ENCODE peak calls at places on chromosomes 6 and 20, in seven cellular contexts. T is endodermal cell, H is brain microvascular endothelial cell, R is omental fat pad, L is WTC11, Y is esophagus squamous epithelium, U is RWPE1. M is an unnamed sample.

GRCh38 chr6:158042245-158042798 is 60.7 kb downstream of the SYNJ2 start:
- DNase-seq in T (no peak), H (peak; percentile 93), R (no peak), L (no peak), Y (no peak), U (peak; percentile 58), M (no peak)

GRCh38 chr6:149079911-149080501 is 237.5 kb upstream of the TAB2 start:
- DNase-seq in T (no peak), H (peak; percentile 32), R (no peak), L (no peak), Y (no peak), U (peak; percentile 65), M (no peak)

GRCh38 chr20:48143435-48144081 is 358.3 kb upstream of the SULF2 start:
- DNase-seq in T (no peak), H (no peak), R (no peak), L (no peak), Y (no peak), U (no peak), M (no peak)

GRCh38 chr6:39280247-39280731 is 33.9 kb downstream of the KCNK17 start:
- DNase-seq in T (peak; percentile 54), H (peak; percentile 11), R (no peak), L (no peak), Y (no peak), U (peak; percentile 82), M (no peak)

GRCh38 chr20:38835792-38836191 is 30.3 kb downstream of the PPP1R16B start:
- DNase-seq in T (no peak), H (no peak), R (no peak), L (no peak), Y (no peak), U (no peak), M (no peak)

GRCh38 chr6:149271348-149272340 is 45.9 kb upstream of the TAB2 start:
- DNase-seq in T (no peak), H (peak; percentile 10), R (no peak), L (no peak), Y (peak; percentile 21), U (no peak), M (peak; percentile 31)

GRCh38 chr20:19943021-19943659 is 74.0 kb upstream of the NAA20 start:
- DNase-seq in T (no peak), H (no peak), R (no peak), L (no peak), Y (no peak), U (no peak), M (no peak)

GRCh38 chr6:129183039-129183438 is 300.1 kb downstream of the LAMA2 start:
- DNase-seq in T (no peak), H (no peak), R (no peak), L (no peak), Y (no peak), U (no peak), M (no peak)

GRCh38 chr20:9474835-9475413 is 39.5 kb upstream of the LAMP5 start:
- DNase-seq in T (no peak), H (no peak), R (no peak), L (no peak), Y (no peak), U (no peak), M (no peak)
- TF ChIP-seq CTCF in T (no peak), H (no peak), R (no peak), L (no peak), Y (no peak), U (no peak), M (no peak)

DNA sequence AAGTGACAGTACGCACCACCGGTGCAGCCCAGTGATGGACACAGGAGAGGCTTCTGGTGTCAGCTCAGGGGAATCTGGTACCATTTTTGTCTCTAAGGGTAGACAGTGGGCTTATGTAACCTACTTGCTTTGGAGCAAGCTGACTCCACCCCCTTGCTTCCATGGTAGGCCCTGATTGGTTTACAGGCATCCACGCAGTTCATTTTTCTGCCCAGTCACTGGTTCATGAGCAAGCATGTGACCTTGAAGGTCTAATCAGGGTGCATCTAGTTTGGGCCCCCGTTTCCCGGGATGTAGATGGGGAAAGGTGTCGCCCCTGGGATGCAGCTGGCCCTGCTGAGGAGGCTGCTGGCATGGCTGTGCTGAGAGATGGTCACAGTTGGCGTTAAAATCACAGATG is 244.8 kb upstream of the KCNG1 start:
- DNase-seq in T (no peak), H (no peak), R (no peak), L (no peak), Y (no peak), U (no peak), M (no peak)
- TF ChIP-seq CTCF in T (no peak), H (no peak), R (no peak), L (no peak), Y (no peak), U (no peak), M (no peak)

GRCh38 chr6:21586300-21586699 is 7.3 kb upstream of the SOX4 start:
- DNase-seq in T (no peak), H (no peak), R (no peak), L (no peak), Y (no peak), U (no peak), M (no peak)

GRCh38 chr6:21586760-21587181 is 6.8 kb upstream of the SOX4 start:
- DNase-seq in T (peak; percentile 79), H (no peak), R (no peak), L (no peak), Y (no peak), U (no peak), M (no peak)

GRCh38 chr6:21587925-21588811 is 5.4 kb upstream of the SOX4 start:
- DNase-seq in T (peak; percentile 85), H (peak; percentile 63), R (no peak), L (peak; percentile 62), Y (no peak), U (peak; percentile 14), M (peak; percentile 47)

GRCh38 chr6:21588812-21589811 is 4.4 kb upstream of the SOX4 start:
- DNase-seq in T (peak; percentile 98), H (peak; percentile 77), R (peak; percentile 84), L (peak; percentile 96), Y (peak; percentile 6), U (peak; percentile 67), M (peak; percentile 74)

GRCh38 chr6:21587182-21587924 is 6.2 kb upstream of the SOX4 start:
- DNase-seq in T (peak; percentile 91), H (peak; percentile 49), R (no peak), L (peak; percentile 63), Y (no peak), U (peak; percentile 31), M (peak; percentile 40)
- TF ChIP-seq CTCF in T (peak; percentile 44), H (peak; percentile 47), R (no peak), L (no peak), Y (peak; percentile 7), U (no peak), M (no peak)

GRCh38 chr6:6712979-6713514 is 124.5 kb downstream of the LY86 start:
- DNase-seq in T (no peak), H (no peak), R (no peak), L (no peak), Y (no peak), U (no peak), M (no peak)

GRCh38 chr6:6713660-6714446 is 125.3 kb downstream of the LY86 start:
- DNase-seq in T (no peak), H (peak; percentile 58), R (no peak), L (no peak), Y (no peak), U (no peak), M (no peak)

GRCh38 chr6:6711832-6712231 is 123.3 kb downstream of the LY86 start:
- DNase-seq in T (no peak), H (no peak), R (no peak), L (no peak), Y (no peak), U (no peak), M (peak; percentile 27)

GRCh38 chr6:6714498-6715360 is 126.2 kb downstream of the LY86 start:
- DNase-seq in T (no peak), H (no peak), R (no peak), L (no peak), Y (no peak), U (no peak), M (no peak)

DNA sequence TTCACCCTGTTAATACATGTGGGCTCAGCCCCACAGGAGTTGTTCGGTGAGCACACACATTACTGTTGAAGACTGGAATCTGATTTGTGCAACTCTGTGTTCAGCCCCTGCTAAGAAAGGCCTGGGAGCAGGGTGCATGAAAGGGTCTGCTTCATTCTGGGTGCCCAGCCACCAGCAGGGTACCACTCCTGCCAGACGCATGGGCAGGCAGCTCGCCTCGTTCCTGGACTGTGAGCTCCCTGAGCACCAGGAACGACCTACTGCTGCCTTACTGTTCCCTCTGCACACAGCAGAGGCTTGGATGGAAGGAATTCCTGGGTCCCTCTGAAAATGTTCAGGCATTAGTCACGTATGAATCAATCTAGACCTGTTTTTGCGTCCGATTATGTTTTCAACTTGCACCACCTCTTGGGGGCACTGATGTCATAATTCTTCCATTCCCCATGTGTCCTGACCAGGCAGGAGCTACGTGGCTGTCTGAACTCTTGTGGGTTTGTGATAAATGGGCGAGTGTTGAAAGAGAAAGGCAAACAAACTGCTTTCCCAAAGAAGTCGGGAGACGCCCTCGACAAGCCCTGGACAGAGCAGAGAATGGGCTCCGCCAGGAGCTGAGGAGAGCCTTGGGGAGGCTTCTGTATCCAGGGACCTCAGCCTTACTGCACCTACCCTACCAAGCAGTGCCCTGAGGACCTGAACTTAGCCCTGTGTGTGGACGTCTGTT is 123.9 kb downstream of the LY86 start:
- DNase-seq in T (no peak), H (peak; percentile 73), R (no peak), L (no peak), Y (no peak), U (peak; percentile 86), M (no peak)
- TF ChIP-seq CTCF in T (no peak), H (no peak), R (no peak), L (no peak), Y (no peak), U (no peak), M (no peak)

GRCh38 chr6:143279385-143279784 is 171.1 kb downstream of the ADAT2 start:
- DNase-seq in T (peak; percentile 70), H (peak; percentile 31), R (no peak), L (peak; percentile 41), Y (no peak), U (no peak), M (no peak)
- TF ChIP-seq CTCF in T (peak; percentile 65), H (peak; percentile 66), R (no peak), L (no peak), Y (no peak), U (no peak), M (no peak)

GRCh38 chr6:7411328-7411727 is 21.7 kb downstream of the RIOK1 start:
- DNase-seq in T (no peak), H (no peak), R (no peak), L (no peak), Y (no peak), U (no peak), M (no peak)
- TF ChIP-seq CTCF in T (no peak), H (no peak), R (no peak), L (no peak), Y (no peak), U (no peak), M (no peak)

DNA sequence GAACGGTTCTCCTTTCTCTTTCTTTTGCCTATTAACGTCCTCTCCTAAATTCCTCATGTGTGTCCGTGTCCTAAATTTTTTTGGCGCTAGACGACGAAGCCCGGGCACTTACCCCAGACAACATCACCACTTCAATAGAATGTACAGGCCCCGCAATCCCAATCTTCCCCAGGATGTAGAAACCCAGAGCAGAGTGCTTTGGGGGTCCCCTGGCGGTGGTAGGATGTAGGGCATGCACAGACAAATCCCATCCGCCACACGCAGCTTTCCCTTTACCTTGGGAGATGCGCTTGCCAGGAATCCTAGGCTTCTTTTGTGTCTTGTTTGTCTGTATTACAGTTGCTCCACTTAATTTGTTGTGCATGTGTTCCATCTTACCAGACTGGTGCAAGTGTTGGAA is 417.3 kb upstream of the ARID1B start:
- DNase-seq in T (peak; percentile 90), H (no peak), R (no peak), L (peak; percentile 75), Y (no peak), U (no peak), M (no peak)
- TF ChIP-seq CTCF in T (peak; percentile 69), H (no peak), R (no peak), L (peak; percentile 81), Y (no peak), U (no peak), M (no peak)